ENCODE peak calls at places on chromosomes 3 and 15, in six cellular contexts. T is mammary epithelial cell, L is uterus, Z is A549, K is PC-9, X is colonic mucosa. S is an unnamed sample.

GRCh38 chr3:191383104-191383503 is 52.8 kb upstream of the UTS2B start:
- DNase-seq in Z (no peak), K (no peak), L (no peak), X (no peak), T (no peak), S (no peak)

GRCh38 chr15:77074350-77074749 is 3.4 kb upstream of the TSPAN3 start:
- DNase-seq in L (no peak), K (no peak), T (no peak), X (no peak), Z (no peak), S (no peak)

GRCh38 chr15:40456299-40456712 is 14.5 kb upstream of the CHST14 start:
- DNase-seq in K (peak; percentile 55), L (no peak), X (no peak), T (peak; percentile 74), Z (no peak), S (no peak)

GRCh38 chr3:193870376-193871092 is 265.4 kb upstream of the HES1 start:
- DNase-seq in T (peak; percentile 98), X (no peak), K (peak; percentile 92), L (no peak), Z (no peak), S (no peak)

GRCh38 chr3:55434789-55435188 is 52.3 kb downstream of the WNT5A start:
- DNase-seq in T (peak; percentile 28), L (no peak), Z (no peak), K (no peak), X (peak; percentile 49), S (no peak)

GRCh38 chr3:149273096-149273751 is 51.6 kb upstream of the CP start:
- DNase-seq in X (peak; percentile 53), L (peak; percentile 40), T (peak; percentile 69), K (peak; percentile 71), Z (peak; percentile 62), S (no peak)

GRCh38 chr3:182902236-182902635 is 78.1 kb downstream of the DCUN1D1 start:
- DNase-seq in L (no peak), K (no peak), T (no peak), X (no peak), Z (no peak), S (no peak)

GRCh38 chr3:71265365-71265935 is 318.1 kb downstream of the FOXP1 start:
- DNase-seq in X (peak; percentile 32), L (no peak), Z (no peak), T (no peak), K (no peak), S (no peak)

GRCh38 chr15:92715753-92716152 is 60.2 kb upstream of the FAM174B start:
- DNase-seq in X (no peak), T (no peak), L (no peak), Z (no peak), K (no peak), S (no peak)

GRCh38 chr15:74263473-74263872 is 27.3 kb downstream of the CCDC33 start:
- DNase-seq in X (no peak), T (peak; percentile 24), L (no peak), K (no peak), Z (no peak), S (no peak)

GRCh38 chr3:123805504-123805903 is 78.6 kb downstream of the MYLK start:
- DNase-seq in T (no peak), Z (no peak), K (no peak), L (no peak), X (peak; percentile 41), S (no peak)

GRCh38 chr3:124962403-124962940 is 27.9 kb upstream of the MUC13 start:
- DNase-seq in T (no peak), L (no peak), K (no peak), Z (no peak), X (no peak), S (no peak)

GRCh38 chr3:125055913-125056705 is at the start of gene HEG1:
- DNase-seq in L (peak; percentile 91), Z (peak; percentile 71), X (peak; percentile 85), T (peak; percentile 73), K (peak; percentile 51), S (peak; percentile 82)

GRCh38 chr15:63146684-63147083 is 10.6 kb downstream of the RPS27L start:
- DNase-seq in Z (no peak), L (no peak), X (no peak), T (no peak), K (no peak), S (no peak)

GRCh38 chr3:140093742-140094141 is 158.8 kb downstream of the CLSTN2 start:
- DNase-seq in T (peak; percentile 75), L (peak; percentile 70), X (peak; percentile 70), K (no peak), Z (no peak), S (no peak)

GRCh38 chr3:28151608-28152228 is 89.7 kb upstream of the CMC1 start:
- DNase-seq in K (no peak), T (no peak), Z (no peak), X (no peak), L (no peak), S (no peak)

GRCh38 chr3:140122183-140122582 is 187.2 kb downstream of the CLSTN2 start:
- DNase-seq in T (no peak), L (no peak), X (no peak), K (no peak), Z (no peak), S (no peak)

GRCh38 chr3:23900744-23901143 is 16.0 kb downstream of the NKIRAS1 start:
- DNase-seq in T (no peak), X (no peak), K (no peak), L (no peak), Z (peak; percentile 32), S (no peak)

GRCh38 chr15:81548350-81549116 is 174.5 kb upstream of the TMC3 start:
- DNase-seq in L (no peak), Z (no peak), K (no peak), T (no peak), X (no peak), S (no peak)

GRCh38 chr3:40951636-40952035 is 247.7 kb upstream of the CTNNB1 start:
- DNase-seq in T (peak; percentile 77), X (no peak), L (no peak), Z (no peak), K (no peak), S (no peak)

GRCh38 chr3:138186803-138187295 is 252 bp upstream of the ARMC8 start:
- DNase-seq in X (peak; percentile 92), L (peak; percentile 90), K (no peak), T (peak; percentile 84), Z (peak; percentile 91), S (peak; percentile 93)

GRCh38 chr15:88480981-88481380 is 13.5 kb downstream of the MRPS11 start:
- DNase-seq in T (no peak), L (no peak), K (no peak), X (no peak), Z (no peak), S (no peak)

GRCh38 chr3:37029111-37029510 is 35.8 kb downstream of the MLH1 start:
- DNase-seq in T (no peak), X (no peak), L (no peak), Z (no peak), K (no peak), S (no peak)
- H3K27ac ChIP-seq in T (no peak overlapping the region), X (no peak overlapping the region), L (peak overlapping the region; percentile 65), Z (no peak overlapping the region), K (no peak overlapping the region), S (no peak overlapping the region)

DNA sequence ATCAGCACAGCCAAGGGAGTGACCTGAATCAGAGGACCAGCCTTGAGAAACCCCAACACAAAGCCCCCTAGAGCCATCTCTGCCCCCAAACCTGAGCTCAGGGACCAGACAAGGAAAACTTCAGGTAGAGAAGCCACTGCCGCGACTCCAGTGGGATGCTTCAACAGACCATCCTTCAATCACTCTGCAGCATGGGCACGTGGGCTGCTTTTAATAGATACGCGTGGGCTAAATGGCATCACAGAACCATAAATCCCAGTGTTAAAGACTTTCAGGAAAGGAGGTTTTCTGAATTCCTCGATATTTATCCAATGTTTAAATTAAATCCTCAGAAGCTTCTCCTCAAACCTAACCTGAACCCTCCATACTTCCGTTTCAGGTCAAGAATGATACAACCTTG is 30.6 kb downstream of the SH3BP5 start:
- DNase-seq in L (no peak), K (no peak), X (no peak), T (no peak), Z (no peak), S (no peak)
- H3K4me1 ChIP-seq in L (peaks cover 7% of the 10 kb centered on the region), K (peaks cover 18% of the 10 kb centered on the region), X (no peaks in the 10 kb centered on the region), T (peaks cover 25% of the 10 kb centered on the region), Z (peaks cover 20% of the 10 kb centered on the region), S (no peaks in the 10 kb centered on the region)

DNA sequence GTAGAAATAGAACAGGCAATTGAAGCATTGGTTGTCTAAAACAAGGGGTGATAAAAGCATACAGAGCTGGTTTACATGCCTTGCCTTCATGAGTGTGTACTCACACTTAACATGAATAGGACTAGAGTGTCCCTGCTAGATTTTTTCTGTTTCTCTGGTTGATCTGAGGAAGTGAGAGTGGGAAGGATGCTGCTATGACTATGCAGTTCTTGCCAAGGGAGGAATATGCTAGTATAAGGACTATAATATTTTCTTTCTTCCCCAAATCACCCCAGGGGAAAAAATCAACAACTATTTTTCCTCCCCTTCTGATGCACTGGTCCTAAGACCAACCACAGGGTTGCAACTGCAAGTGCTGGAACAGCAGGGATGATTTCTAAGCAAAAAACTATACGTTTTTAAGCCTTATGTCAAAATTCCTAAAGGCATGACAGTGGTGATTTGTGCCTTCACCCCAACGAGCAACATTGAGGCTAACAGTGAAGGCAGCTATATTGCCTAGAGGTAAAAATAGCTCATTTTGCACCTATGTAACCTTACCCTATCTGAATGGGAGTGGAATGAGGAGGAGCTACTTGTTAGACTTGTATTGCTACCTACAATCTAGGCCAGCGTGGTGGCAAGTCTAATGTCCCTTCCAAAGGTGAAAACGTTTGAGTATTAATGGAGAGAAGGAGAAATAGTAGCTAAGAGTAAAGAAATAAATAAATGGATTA is 33.5 kb upstream of the USP8 start:
- DNase-seq in L (no peak), Z (no peak), T (no peak), X (no peak), K (peak; percentile 67), S (no peak)
- H3K27ac ChIP-seq in L (no peak overlapping the region), Z (no peak overlapping the region), T (no peak overlapping the region), X (no peak overlapping the region), K (peak overlapping the region; percentile 69), S (no peak overlapping the region)

GRCh38 chr3:177196473-177197040 is 725 bp downstream of the TBL1XR1 start:
- DNase-seq in Z (peak; percentile 31), L (peak; percentile 25), K (no peak), X (peak; percentile 63), T (no peak), S (peak; percentile 68)

GRCh38 chr3:177201707-177202397 is 4.6 kb upstream of the TBL1XR1 start:
- DNase-seq in T (peak; percentile 90), X (no peak), L (no peak), K (no peak), Z (no peak), S (no peak)

GRCh38 chr3:177197934-177198484 is 727 bp upstream of the TBL1XR1 start:
- DNase-seq in T (no peak), K (no peak), L (no peak), X (no peak), Z (no peak), S (no peak)

GRCh38 chr3:177197041-177197933 is at the start of gene TBL1XR1:
- DNase-seq in L (peak; percentile 93), X (peak; percentile 93), Z (peak; percentile 66), T (peak; percentile 88), K (peak; percentile 92), S (peak; percentile 97)

DNA sequence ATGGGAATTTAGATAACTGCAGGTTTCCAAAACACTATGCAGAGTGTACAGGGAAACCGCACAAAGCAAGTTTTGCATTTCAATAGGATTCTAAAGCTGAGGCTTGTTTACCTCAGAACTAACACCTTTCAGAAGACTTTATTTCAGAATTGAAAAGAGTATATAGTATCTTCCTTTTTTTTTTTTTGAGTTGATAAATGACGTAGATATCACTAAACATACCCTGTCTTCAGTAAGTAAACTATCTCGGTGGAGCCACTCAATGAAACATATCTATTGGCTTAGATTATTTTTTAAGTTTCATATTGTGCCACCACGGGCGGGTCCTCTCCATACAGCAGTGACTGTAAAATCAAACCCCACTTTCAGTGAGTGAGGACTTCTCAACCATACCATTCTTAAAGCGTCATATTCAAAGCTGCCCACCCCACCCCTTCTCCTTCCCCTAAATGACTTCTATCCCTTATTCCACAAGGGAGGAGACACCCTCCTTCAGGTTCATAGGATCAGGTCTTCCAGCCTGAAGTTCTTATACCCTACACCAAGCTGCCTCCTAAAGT is 2.0 kb upstream of the TBL1XR1 start:
- DNase-seq in L (no peak), T (no peak), X (no peak), K (no peak), Z (no peak), S (no peak)
- H3K4me1 ChIP-seq in L (no peaks in the 10 kb centered on the region), T (peaks cover 7% of the 10 kb centered on the region), X (peaks cover 11% of the 10 kb centered on the region), K (peaks cover 32% of the 10 kb centered on the region), Z (peaks cover 23% of the 10 kb centered on the region), S (peaks cover 11% of the 10 kb centered on the region)

S was measured in Peyer's patch.